ENCODE peak calls at places on chromosomes 12 and 14, in four cellular contexts. V, S, D and K are unnamed samples.

GRCh38 chr12:107759410-107759809 is 1.5 kb downstream of the PRDM4 start:
- DNase-seq in V (no peak), S (no peak), D (no peak), K (no peak)

GRCh38 chr14:61644834-61645233 is 50.5 kb upstream of the HIF1A start:
- DNase-seq in V (no peak), S (no peak), D (no peak), K (peak; percentile 73)

GRCh38 chr12:4432878-4433820 is 12.5 kb downstream of the FGF6 start:
- DNase-seq in V (no peak), S (no peak), D (no peak), K (no peak)

GRCh38 chr12:79873223-79873622 is 61.7 kb downstream of the PPP1R12A start:
- DNase-seq in V (no peak), S (no peak), D (no peak), K (no peak)

GRCh38 chr12:116637589-116638165 is 78.5 kb downstream of the MAP1LC3B2 start:
- DNase-seq in V (no peak), S (no peak), D (no peak), K (no peak)

GRCh38 chr14:34212172-34212571 is 249.9 kb downstream of the SPTSSA start:
- DNase-seq in V (no peak), S (no peak), D (no peak), K (no peak)

GRCh38 chr12:29238822-29239291 is 89.8 kb downstream of the FAR2 start:
- DNase-seq in V (no peak), S (no peak), D (no peak), K (no peak)

GRCh38 chr12:68158427-68158826 is 1.1 kb downstream of the IFNG start:
- DNase-seq in V (no peak), S (no peak), D (no peak), K (no peak)

GRCh38 chr12:107454431-107454830 is 231.2 kb upstream of the PWP1 start:
- DNase-seq in V (no peak), S (no peak), D (no peak), K (no peak)

GRCh38 chr12:13171921-13172859 is 24.3 kb upstream of the EMP1 start:
- DNase-seq in V (no peak), S (no peak), D (no peak), K (no peak)

GRCh38 chr14:25132734-25133422 is 82.9 kb upstream of the STXBP6 start:
- DNase-seq in V (peak; percentile 76), S (peak; percentile 55), D (peak; percentile 56), K (peak; percentile 52)

GRCh38 chr12:106309671-106310313 is 7.3 kb downstream of the TCP11L2 start:
- DNase-seq in V (peak; percentile 35), S (no peak), D (no peak), K (no peak)

GRCh38 chr12:122687091-122687490 is 16.1 kb downstream of the HCAR2 start:
- DNase-seq in V (no peak), S (peak; percentile 62), D (no peak), K (peak; percentile 19)

GRCh38 chr14:90760591-90761316 is 55.5 kb downstream of the TTC7B start:
- DNase-seq in V (no peak), S (no peak), D (no peak), K (peak; percentile 43)

GRCh38 chr12:117685115-117685926 is 283.5 kb downstream of the KSR2 start:
- DNase-seq in V (no peak), S (no peak), D (no peak), K (peak; percentile 83)

GRCh38 chr14:66396165-66396564 is 90.0 kb upstream of the CCDC196 start:
- DNase-seq in V (no peak), S (no peak), D (no peak), K (no peak)

GRCh38 chr12:15632708-15633107 is 156.5 kb downstream of the EPS8 start:
- DNase-seq in V (no peak), S (no peak), D (no peak), K (no peak)
- H3K4me1 ChIP-seq in V (peaks cover 23% of the 10 kb centered on the region), S (no peaks in the 10 kb centered on the region), D (no peaks in the 10 kb centered on the region), K (no peaks in the 10 kb centered on the region)

DNA sequence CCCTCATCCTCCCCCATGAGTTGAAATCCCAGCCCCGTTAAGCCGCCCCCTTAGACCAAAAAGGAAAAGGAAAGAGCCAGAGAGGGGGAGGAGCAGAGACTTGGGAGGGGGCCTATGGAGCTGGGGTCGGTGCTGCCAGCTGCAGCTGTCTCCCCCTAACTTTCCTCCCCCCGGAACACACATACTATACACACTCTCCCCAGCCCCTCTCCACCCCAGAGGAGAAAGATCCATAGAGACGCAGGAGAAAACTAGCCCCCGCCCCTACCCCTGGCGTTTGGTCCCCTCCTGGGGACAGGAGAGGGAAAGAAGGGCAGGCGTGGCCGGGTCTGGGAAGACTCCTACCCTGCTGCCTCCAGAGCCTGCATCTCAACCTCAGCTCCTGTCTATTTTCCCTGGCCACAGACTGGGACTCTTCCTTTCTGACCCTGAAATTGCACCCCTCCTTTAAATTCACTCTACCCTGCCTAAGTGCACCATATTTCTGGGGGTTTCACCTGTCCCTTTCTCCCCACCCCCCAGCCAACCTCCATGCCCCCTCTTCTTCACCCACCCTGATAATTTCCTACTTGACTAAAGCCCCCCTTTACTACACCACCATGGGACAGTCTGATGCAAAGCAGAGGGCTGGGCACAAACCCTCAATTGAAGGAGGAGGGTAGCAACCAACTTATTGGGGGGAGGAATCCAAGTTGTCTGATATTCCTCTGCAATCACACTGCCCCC is 1.6 kb upstream of the HOXC9 start:
- DNase-seq in V (no peak), S (no peak), D (no peak), K (no peak)
- H3K27me3 ChIP-seq in V (peaks cover 95% of the 10 kb centered on the region), S (peaks cover 33% of the 10 kb centered on the region), D (peaks cover 87% of the 10 kb centered on the region), K (no peaks in the 10 kb centered on the region)

GRCh38 chr12:47942327-47943230 is 20.8 kb upstream of the TMEM106C start:
- DNase-seq in V (no peak), S (no peak), D (peak; percentile 68), K (peak; percentile 66)
- TF ChIP-seq CTCF in V (peak; percentile 12), S (no peak), D (peak; percentile 53), K (peak; percentile 45)

DNA sequence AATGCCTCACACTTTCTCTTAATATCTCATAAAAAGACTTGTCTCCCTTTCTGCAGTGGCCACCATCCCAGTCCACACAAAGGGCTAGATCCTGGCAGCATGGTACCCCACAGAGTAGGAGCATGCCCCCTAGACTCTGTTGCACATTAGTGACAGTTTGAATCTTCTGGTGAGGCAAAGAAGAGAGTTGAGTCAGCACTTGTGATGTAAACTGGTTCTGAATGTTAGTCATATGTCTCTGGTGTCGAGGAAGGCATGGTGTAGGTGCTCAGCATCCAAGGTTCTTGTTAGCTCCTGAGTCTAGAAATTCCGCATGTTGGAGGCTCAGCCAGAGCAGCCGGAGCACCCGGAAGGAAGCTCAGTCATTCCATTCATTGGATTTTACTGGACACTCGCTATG is 9.8 kb downstream of the TTC9 start:
- DNase-seq in V (no peak), S (no peak), D (no peak), K (no peak)
- H3K4me1 ChIP-seq in V (peaks cover 3% of the 10 kb centered on the region), S (no peaks in the 10 kb centered on the region), D (peaks cover 81% of the 10 kb centered on the region), K (no peaks in the 10 kb centered on the region)

DNA sequence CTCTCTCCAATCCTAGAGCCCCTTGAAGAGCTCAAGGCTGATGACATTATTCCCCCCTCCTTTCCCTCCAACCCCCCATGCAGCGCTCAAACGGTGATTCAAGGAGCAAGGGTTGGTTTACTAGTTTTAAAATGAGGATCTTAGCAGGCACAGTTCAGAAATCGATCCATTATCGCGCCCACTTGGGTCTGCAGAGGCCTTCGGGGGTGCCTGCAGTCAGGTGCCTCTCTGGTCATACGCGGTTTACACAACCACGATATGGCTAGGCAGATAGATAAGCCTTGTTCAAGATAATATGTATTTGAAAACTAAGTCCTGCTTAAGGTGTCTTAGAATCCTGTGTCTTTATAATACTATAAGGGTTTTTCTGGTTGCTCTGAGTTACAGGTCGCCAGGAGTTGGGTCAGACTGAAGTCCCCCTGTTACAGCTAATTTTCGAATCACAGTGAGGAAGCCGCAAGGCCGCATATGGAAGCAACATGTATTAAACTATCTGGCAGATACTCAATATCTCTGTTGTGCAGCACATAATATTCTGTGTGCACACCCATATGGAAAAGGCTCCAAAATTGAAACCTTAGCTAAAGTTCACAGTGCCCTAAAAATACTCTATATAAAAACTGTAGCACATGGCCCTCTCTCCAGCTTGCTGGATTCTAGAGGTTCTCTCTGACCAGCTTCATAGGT is 10.0 kb downstream of the BHLHE41 start:
- DNase-seq in V (no peak), S (no peak), D (no peak), K (no peak)
- H3K27me3 ChIP-seq in V (no peaks in the 10 kb centered on the region), S (no peaks in the 10 kb centered on the region), D (no peaks in the 10 kb centered on the region), K (peaks cover 4% of the 10 kb centered on the region)

DNA sequence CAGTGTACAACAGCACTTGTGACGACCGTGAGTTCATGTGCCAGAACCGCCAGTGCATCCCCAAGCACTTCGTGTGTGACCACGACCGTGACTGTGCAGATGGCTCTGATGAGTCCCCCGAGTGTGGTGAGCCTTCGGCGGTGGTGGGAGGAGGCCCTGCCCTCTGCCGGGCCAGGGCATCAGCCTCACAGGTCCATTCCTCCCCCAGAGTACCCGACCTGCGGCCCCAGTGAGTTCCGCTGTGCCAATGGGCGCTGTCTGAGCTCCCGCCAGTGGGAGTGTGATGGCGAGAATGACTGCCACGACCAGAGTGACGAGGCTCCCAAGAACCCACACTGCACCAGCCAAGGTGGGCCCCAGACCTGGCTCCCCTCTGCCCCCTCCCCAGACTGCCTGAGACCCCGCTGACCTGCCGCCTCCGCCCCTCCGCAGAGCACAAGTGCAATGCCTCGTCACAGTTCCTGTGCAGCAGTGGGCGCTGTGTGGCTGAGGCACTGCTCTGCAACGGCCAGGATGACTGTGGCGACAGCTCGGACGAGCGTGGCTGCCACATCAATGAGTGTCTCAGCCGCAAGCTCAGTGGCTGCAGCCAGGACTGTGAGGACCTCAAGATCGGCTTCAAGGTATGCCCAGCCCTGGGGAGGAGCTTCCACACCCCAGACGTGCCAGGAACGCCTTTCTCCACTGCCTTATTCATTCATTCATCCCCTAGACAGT is 20.8 kb upstream of the NXPH4 start:
- DNase-seq in V (no peak), S (no peak), D (no peak), K (no peak)
- TF ChIP-seq CTCF in V (no peak), S (no peak), D (no peak), K (no peak)

GRCh38 chr12:110560048-110560447 is 23.1 kb downstream of the PPTC7 start:
- DNase-seq in V (no peak), S (no peak), D (no peak), K (no peak)
- H3K4me1 ChIP-seq in V (peaks cover 15% of the 10 kb centered on the region), S (no peaks in the 10 kb centered on the region), D (peaks cover 58% of the 10 kb centered on the region), K (peaks cover 6% of the 10 kb centered on the region)